ENCODE peak calls at places on chromosome 11, in eight cellular contexts. A is stomach, U is suprapubic skin, H is spleen, L is transverse colon, F is HepG2, V is breast epithelium, B is HCT116. D is an unnamed sample. For H3K9me3, the result is how much of the 10 kb centered on the place peaks cover.

GRCh38 chr11:14424096-14424495 is 65.1 kb upstream of the RRAS2 start:
- DNase-seq in U (no peak), A (no peak), H (no peak), L (no peak), F (no peak), V (no peak), B (no peak), D (no peak)

GRCh38 chr11:66969584-66970205 is 5.4 kb upstream of the C11orf86 start:
- DNase-seq in U (no peak), F (no peak), L (no peak), V (no peak), B (no peak), A (no peak), H (no peak), D (no peak)

GRCh38 chr11:76694664-76695063 is 24.1 kb upstream of the LRRC32 start:
- DNase-seq in B (no peak), A (no peak), F (no peak), L (no peak), V (no peak), H (no peak), U (no peak), D (no peak)

GRCh38 chr11:88454881-88455280 is 117.3 kb upstream of the CTSC start:
- DNase-seq in L (no peak), A (no peak), U (no peak), F (no peak), H (no peak), V (no peak), B (no peak), D (no peak)

GRCh38 chr11:115548878-115549528 is 44.8 kb upstream of the CADM1 start:
- DNase-seq in A (peak), V (no peak), U (no peak), H (no peak), B (no peak), L (peak), F (peak), D (no peak)

GRCh38 chr11:70402685-70403084 is 4.4 kb downstream of the CTTN start:
- DNase-seq in V (no peak), F (no peak), A (no peak), L (no peak), U (no peak), H (no peak), B (no peak), D (no peak)

GRCh38 chr11:94740975-94741707 is 27.0 kb upstream of the AMOTL1 start:
- DNase-seq in L (no peak), V (peak), U (no peak), H (no peak), B (peak), A (no peak), F (peak), D (peak)

GRCh38 chr11:108199446-108200321 is 22.8 kb downstream of the NPAT start:
- DNase-seq in H (no peak), L (no peak), A (no peak), V (no peak), F (no peak), B (no peak), U (no peak), D (no peak)

GRCh38 chr11:96391698-96392307 is 2.0 kb downstream of the JRKL start:
- DNase-seq in F (no peak), L (no peak), B (no peak), U (no peak), H (no peak), V (no peak), A (no peak), D (no peak)

GRCh38 chr11:91773090-91773489 is 451.5 kb upstream of the FAT3 start:
- DNase-seq in V (no peak), A (no peak), L (no peak), F (no peak), B (no peak), U (no peak), H (no peak), D (no peak)

GRCh38 chr11:126696976-126697375 is 303.6 kb downstream of the KIRREL3 start:
- DNase-seq in F (no peak), V (no peak), H (no peak), U (no peak), L (no peak), B (no peak), A (no peak), D (no peak)

GRCh38 chr11:65498042-65498726 is 661 bp upstream of the MALAT1 start:
- DNase-seq in U (peak), L (peak), B (no peak), V (no peak), H (no peak), A (peak), F (no peak), D (peak)

GRCh38 chr11:100927579-100927978 is 202.0 kb downstream of the PGR start:
- DNase-seq in F (no peak), L (no peak), U (no peak), A (no peak), V (no peak), B (no peak), H (no peak), D (no peak)

GRCh38 chr11:128326791-128327190 is 260.6 kb downstream of the ETS1 start:
- DNase-seq in F (no peak), U (no peak), A (no peak), L (no peak), H (no peak), B (no peak), V (no peak), D (no peak)

GRCh38 chr11:131894615-131895544 is 524.5 kb downstream of the NTM start:
- DNase-seq in V (no peak), A (no peak), L (no peak), F (no peak), B (no peak), H (no peak), U (no peak), D (no peak)

GRCh38 chr11:96050435-96051182 is 126.7 kb upstream of the MTMR2 start:
- DNase-seq in F (peak), V (no peak), H (no peak), L (no peak), B (no peak), U (no peak), A (no peak), D (no peak)

GRCh38 chr11:58513747-58514367 is 6.0 kb upstream of the OR5B21 start:
- DNase-seq in F (peak), A (no peak), H (no peak), V (no peak), U (no peak), L (peak), B (peak), D (no peak)

GRCh38 chr11:120316880-120317688 is 8.0 kb upstream of the TLCD5 start:
- DNase-seq in A (peak), U (peak), B (no peak), H (no peak), L (peak), F (no peak), V (peak), D (peak)

GRCh38 chr11:36791957-36792356 is 193.9 kb upstream of the RAG2 start:
- DNase-seq in F (no peak), H (no peak), L (no peak), B (no peak), U (no peak), V (no peak), A (no peak), D (no peak)

GRCh38 chr11:75801362-75802021 is 13.5 kb upstream of the UVRAG start:
- DNase-seq in V (no peak), A (no peak), U (peak), B (no peak), H (peak), L (peak), F (no peak), D (no peak)

GRCh38 chr11:12090061-12090572 is 20.3 kb upstream of the MICAL2 start:
- DNase-seq in L (no peak), B (peak), U (peak), H (no peak), V (peak), F (no peak), A (no peak), D (no peak)

GRCh38 chr11:87236368-87236767 is 198.6 kb downstream of the TMEM135 start:
- DNase-seq in F (no peak), H (no peak), L (no peak), U (no peak), B (no peak), V (no peak), A (no peak), D (no peak)

GRCh38 chr11:126485021-126485781 is 129.7 kb downstream of the ST3GAL4 start:
- DNase-seq in B (no peak), U (no peak), A (no peak), F (no peak), V (no peak), H (peak), L (no peak), D (peak)

GRCh38 chr11:35005156-35005780 is 88.8 kb downstream of the PDHX start:
- DNase-seq in V (no peak), B (no peak), U (no peak), F (no peak), A (peak), L (peak), H (no peak), D (no peak)

DNA sequence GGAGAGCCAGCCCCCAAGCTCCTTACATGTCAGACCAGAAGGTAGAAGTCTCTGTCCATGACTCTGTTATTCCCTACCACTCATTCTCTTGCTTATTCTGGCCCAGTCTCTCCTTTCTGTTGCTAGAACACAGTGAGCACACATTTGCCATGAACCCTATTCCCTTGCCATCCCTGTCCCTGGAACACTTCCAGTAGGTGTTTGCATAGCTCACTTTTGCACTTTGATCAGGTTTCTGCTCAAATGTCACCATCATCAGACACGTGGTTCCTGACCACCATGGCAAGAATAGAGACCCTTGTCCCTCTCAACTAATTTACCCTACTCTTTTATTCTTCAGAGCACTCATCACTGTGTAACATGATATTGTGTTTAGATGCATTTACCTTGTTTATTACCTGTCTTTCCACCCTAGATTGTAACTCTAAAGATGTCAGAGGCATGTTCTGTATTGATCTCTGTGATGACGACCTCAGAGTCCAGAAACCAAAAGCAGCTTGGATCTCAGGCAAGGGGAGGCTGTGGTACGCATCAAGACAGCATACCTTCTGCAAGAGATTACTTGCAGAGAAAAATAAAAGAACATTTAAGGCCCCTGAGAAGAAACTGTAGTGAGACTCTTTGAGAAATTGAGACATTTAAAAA is 606.4 kb downstream of the OPCML start:
- DNase-seq in L (no peak), H (no peak), F (peak), U (no peak), A (no peak), B (no peak), V (no peak), D (no peak)
- TF ChIP-seq POLR2AphosphoS5 in L (no peak), H (no peak), F (no peak), U (no peak), A (no peak), B (no peak), V (no peak), D (no peak)

DNA sequence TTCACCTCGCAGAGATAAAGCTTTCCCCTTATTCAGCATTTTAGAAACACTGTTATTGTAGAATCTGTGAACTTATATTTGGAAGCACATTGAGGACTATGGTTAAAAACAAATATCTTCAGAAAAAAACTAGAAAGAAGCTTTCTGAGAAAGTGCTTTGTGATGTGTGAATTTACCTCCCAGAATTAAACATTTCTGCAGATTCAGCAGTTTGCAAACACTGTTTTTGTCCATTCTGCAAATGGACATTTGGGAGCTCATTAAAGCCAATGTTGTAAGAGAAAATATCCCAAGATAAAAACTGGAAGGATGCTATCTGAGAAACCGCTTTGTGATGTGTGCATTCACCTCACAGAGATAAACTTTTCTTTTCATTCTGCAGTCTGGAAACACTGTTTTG is 272.7 kb downstream of the OR4A5 start:
- DNase-seq in H (no peak), L (no peak), U (no peak), B (no peak), A (no peak), F (no peak), V (no peak), D (no peak)
- H3K9me3 ChIP-seq in H (half or more), L (half or more), U (half or more), B (under half), A (half or more), F (half or more), V (half or more), D (under half)

GRCh38 chr11:130315354-130315970 is 745 bp upstream of the ZBTB44 start:
- DNase-seq in F (no peak), V (peak), A (peak), B (no peak), H (peak), U (peak), L (peak), D (peak)

GRCh38 chr11:130313383-130314183 is 1.1 kb downstream of the ZBTB44 start:
- DNase-seq in L (no peak), A (no peak), U (no peak), V (no peak), F (no peak), B (no peak), H (no peak), D (no peak)

GRCh38 chr11:130312046-130312445 is 2.7 kb downstream of the ZBTB44 start:
- DNase-seq in U (no peak), H (no peak), F (no peak), A (no peak), L (no peak), B (no peak), V (no peak), D (no peak)

GRCh38 chr11:130314184-130314748 is 451 bp downstream of the ZBTB44 start:
- DNase-seq in V (peak), A (peak), H (peak), U (peak), L (peak), B (peak), F (peak), D (peak)

DNA sequence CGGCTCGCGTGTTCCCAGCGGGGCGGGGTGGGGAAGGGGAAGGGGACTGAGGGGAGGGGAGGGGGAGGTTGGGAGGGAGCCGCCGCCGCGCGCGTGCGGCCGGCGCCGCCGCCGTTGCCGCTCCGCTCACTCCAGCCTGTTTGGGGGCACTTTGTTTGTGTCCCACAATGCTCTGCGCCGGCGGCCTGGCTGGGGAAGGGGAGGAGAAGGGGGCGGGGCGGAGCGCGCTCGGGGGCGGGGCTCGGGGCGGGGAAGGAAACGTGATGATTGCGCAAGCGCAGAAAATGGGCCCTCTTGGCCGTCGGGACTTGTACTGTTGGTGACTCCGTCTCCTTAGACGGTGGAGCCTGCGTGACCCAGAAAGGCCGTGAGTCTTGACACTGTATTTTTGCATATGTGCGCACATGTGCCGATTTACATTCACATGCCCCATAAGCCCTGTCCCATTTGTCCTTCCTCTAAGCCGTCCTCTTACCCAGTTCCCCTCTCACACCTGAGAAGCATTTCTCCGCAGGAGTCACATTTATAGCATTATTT is at the start of gene ZBTB44:
- DNase-seq in B (peak), U (peak), V (peak), F (peak), A (peak), H (peak), L (peak), D (peak)
- TF ChIP-seq POLR2AphosphoS5 in B (peak), U (peak), V (peak), F (no peak), A (peak), H (peak), L (peak), D (peak)

DNA sequence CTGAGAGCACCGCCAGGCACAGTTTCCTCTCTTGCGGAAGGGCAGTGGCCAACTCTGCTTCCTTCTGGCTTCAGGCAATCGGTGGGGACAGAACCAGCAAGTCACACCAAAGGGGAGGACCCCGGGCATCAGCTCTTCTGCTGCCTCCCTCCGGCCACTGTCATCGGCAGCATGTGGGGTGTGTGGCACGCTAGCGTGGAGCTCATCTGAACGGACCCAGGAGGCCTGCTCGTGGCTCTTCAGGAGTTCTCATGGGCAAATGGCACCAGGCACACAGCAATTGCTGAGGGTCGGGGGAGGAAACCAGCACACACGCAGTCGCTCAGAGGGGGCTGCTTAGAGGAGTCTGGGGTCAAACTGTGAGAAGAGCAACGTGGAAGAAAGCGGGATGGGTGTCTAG is 26.9 kb downstream of the B3GAT1 start:
- DNase-seq in A (no peak), V (no peak), H (no peak), F (no peak), U (no peak), B (no peak), L (no peak), D (no peak)
- H3K9me3 ChIP-seq in A (under half), V (under half), H (under half), F (under half), U (under half), B (under half), L (under half), D (under half)

GRCh38 chr11:130071211-130071712 is 1.6 kb downstream of the APLP2 start:
- DNase-seq in H (no peak), L (no peak), U (no peak), V (no peak), B (no peak), F (peak), A (no peak), D (no peak)

GRCh38 chr11:130068986-130069683 is 559 bp upstream of the APLP2 start:
- DNase-seq in U (peak), L (peak), H (peak), A (peak), B (peak), F (no peak), V (peak), D (peak)

GRCh38 chr11:130070829-130071205 is 1.1 kb downstream of the APLP2 start:
- DNase-seq in F (no peak), V (no peak), A (no peak), L (peak), U (peak), H (peak), B (no peak), D (no peak)

GRCh38 chr11:130069684-130070108 is at the start of gene APLP2:
- DNase-seq in B (peak), L (peak), H (peak), A (peak), V (peak), U (peak), F (peak), D (peak)

DNA sequence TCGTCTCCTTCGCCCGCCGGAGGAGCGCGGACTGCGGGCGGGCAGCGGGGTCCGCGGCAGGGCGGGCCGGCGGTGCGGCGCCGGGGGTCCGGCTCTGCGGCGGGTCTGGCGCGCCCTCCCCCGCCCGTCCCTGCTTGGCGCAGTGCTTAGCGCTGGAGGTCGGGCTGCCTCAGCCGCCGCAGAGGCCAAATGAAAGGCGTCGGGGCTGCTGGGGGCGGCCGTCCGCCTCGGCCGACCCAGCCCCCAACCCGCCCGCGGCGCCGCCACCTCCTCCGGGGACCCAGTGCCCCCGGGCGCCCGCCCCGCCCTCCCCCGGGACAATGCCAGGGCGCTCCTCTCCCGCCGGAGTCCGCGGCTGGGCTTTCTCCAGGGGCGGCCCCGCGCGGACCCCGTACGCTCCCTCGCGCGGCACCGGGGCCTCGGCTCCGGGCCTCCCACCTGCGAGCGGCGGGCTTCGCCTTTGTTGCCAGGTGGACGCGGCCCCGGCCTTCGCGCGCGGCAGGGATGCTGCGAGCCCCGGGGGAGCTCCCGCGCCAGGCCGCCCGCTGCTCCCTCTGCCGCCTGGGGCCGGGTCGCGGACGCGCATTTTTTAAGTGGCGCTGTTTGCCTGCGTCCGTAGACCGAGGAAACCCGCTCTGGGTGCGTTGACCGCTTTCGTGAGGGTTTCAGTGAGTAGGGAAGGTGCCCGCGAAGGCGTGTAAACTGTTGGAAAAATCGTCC is 575 bp downstream of the APLP2 start:
- DNase-seq in F (no peak), H (peak), L (peak), U (peak), V (no peak), B (no peak), A (peak), D (peak)
- TF ChIP-seq POLR2AphosphoS5 in F (no peak), H (peak), L (no peak), U (no peak), V (no peak), B (no peak), A (no peak), D (no peak)